ENCODE peak calls at places on chromosomes 1 and 21, in ten cellular contexts. I is B cell; B is upper lobe of right lung; M is choroid plexus epithelial cell; F is CD8-positive, alpha-beta T cell; X is DND-41; L is GM20000; E is fibroblast of pulmonary artery; J is PC-3; Z is H9. Y is an unnamed sample.

GRCh38 chr21:45103966-45104520 is 29.7 kb downstream of the ADARB1 start:
- DNase-seq in I (peak), B (no peak), M (no peak), F (no peak), X (no peak), L (no peak), E (no peak), J (no peak), Z (no peak), Y (no peak)

GRCh38 chr1:212825798-212826452 is 21.5 kb downstream of the SPATA45 start:
- DNase-seq in I (no peak), B (no peak), M (no peak), F (no peak), X (no peak), L (no peak), E (no peak), J (no peak), Z (peak), Y (no peak)

GRCh38 chr1:159879977-159880376 is 17.5 kb upstream of the VSIG8 start:
- DNase-seq in I (no peak), B (no peak), M (peak), F (no peak), X (no peak), L (no peak), E (peak), J (peak), Z (no peak), Y (no peak)

GRCh38 chr21:15775981-15776380 is 46.2 kb downstream of the USP25 start:
- DNase-seq in I (no peak), B (no peak), M (peak), F (no peak), X (no peak), L (no peak), E (peak), J (peak), Z (no peak), Y (no peak)

GRCh38 chr1:116166011-116166571 is 54.9 kb downstream of the MAB21L3 start:
- DNase-seq in I (no peak), B (no peak), M (no peak), F (no peak), X (no peak), L (no peak), E (no peak), J (no peak), Z (no peak), Y (no peak)

GRCh38 chr1:101291562-101292035 is 54.8 kb downstream of the S1PR1 start:
- DNase-seq in I (no peak), B (no peak), M (peak), F (peak), X (peak), L (peak), E (peak), J (peak), Z (no peak), Y (peak)

GRCh38 chr1:193355654-193356053 is 169.2 kb upstream of the B3GALT2 start:
- DNase-seq in I (no peak), B (no peak), M (no peak), F (no peak), X (no peak), L (no peak), E (no peak), J (no peak), Z (no peak), Y (no peak)

GRCh38 chr1:150257624-150258274 is at the start of gene CA14:
- DNase-seq in I (no peak), B (peak), M (peak), F (no peak), X (no peak), L (no peak), E (no peak), J (no peak), Z (peak), Y (no peak)

GRCh38 chr1:3948344-3948743 is 48.3 kb upstream of the C1orf174 start:
- DNase-seq in I (no peak), B (no peak), M (no peak), F (no peak), X (no peak), L (no peak), E (no peak), J (peak), Z (peak), Y (no peak)

GRCh38 chr21:18002393-18002792 is 183.2 kb upstream of the C21orf91 start:
- DNase-seq in I (no peak), B (no peak), M (no peak), F (no peak), X (no peak), L (no peak), E (no peak), J (no peak), Z (no peak), Y (no peak)

GRCh38 chr1:8649027-8649426 is 168.4 kb downstream of the RERE start:
- DNase-seq in I (no peak), B (no peak), M (no peak), F (no peak), X (no peak), L (peak), E (no peak), J (peak), Z (no peak), Y (peak)

GRCh38 chr1:66418021-66418420 is 115.9 kb upstream of the SGIP1 start:
- DNase-seq in I (no peak), B (no peak), M (no peak), F (no peak), X (no peak), L (no peak), E (no peak), J (no peak), Z (no peak), Y (no peak)

GRCh38 chr1:111402083-111402482 is 25.5 kb downstream of the OVGP1 start:
- DNase-seq in I (no peak), B (no peak), M (no peak), F (no peak), X (no peak), L (no peak), E (no peak), J (no peak), Z (no peak), Y (no peak)

GRCh38 chr1:24868016-24868875 is 61.8 kb downstream of the RUNX3 start:
- DNase-seq in I (no peak), B (no peak), M (no peak), F (no peak), X (no peak), L (no peak), E (no peak), J (no peak), Z (no peak), Y (no peak)

GRCh38 chr1:236860096-236860495 is 65.0 kb downstream of the MTR start:
- DNase-seq in I (no peak), B (no peak), M (no peak), F (no peak), X (no peak), L (no peak), E (no peak), J (no peak), Z (no peak), Y (no peak)

GRCh38 chr1:215720121-215720520 is 153.0 kb downstream of the KCTD3 start:
- DNase-seq in I (no peak), B (no peak), M (peak), F (no peak), X (no peak), L (no peak), E (peak), J (no peak), Z (no peak), Y (no peak)

GRCh38 chr21:43287111-43287973 is 118.5 kb downstream of the CRYAA start:
- DNase-seq in I (no peak), B (peak), M (peak), F (no peak), X (peak), L (no peak), E (no peak), J (peak), Z (no peak), Y (no peak)

GRCh38 chr1:161956097-161956496 is 67.6 kb downstream of the OLFML2B start:
- DNase-seq in I (no peak), B (no peak), M (no peak), F (no peak), X (no peak), L (no peak), E (peak), J (no peak), Z (no peak), Y (no peak)

GRCh38 chr1:116503535-116504307 is 67.1 kb downstream of the CD58 start:
- DNase-seq in I (peak), B (no peak), M (no peak), F (peak), X (peak), L (no peak), E (no peak), J (no peak), Z (no peak), Y (no peak)

GRCh38 chr1:187696092-187696491 is 867.3 kb downstream of the PLA2G4A start:
- DNase-seq in I (no peak), B (no peak), M (peak), F (no peak), X (no peak), L (no peak), E (no peak), J (peak), Z (no peak), Y (no peak)

GRCh38 chr1:184330884-184331283 is 55.9 kb upstream of the C1orf21 start:
- DNase-seq in I (no peak), B (no peak), M (no peak), F (no peak), X (no peak), L (no peak), E (no peak), J (no peak), Z (no peak), Y (no peak)

GRCh38 chr21:32604484-32604883 is 7.7 kb downstream of the CFAP298 start:
- DNase-seq in I (no peak), B (no peak), M (no peak), F (no peak), X (no peak), L (no peak), E (no peak), J (no peak), Z (peak), Y (no peak)

GRCh38 chr1:168728452-168729404 is at the start of gene DPT:
- DNase-seq in I (no peak), B (no peak), M (no peak), F (no peak), X (no peak), L (no peak), E (peak), J (no peak), Z (no peak), Y (no peak)

GRCh38 chr1:6612641-6613360 is 730 bp upstream of the PHF13 start:
- DNase-seq in I (no peak), B (peak), M (peak), F (no peak), X (no peak), L (no peak), E (peak), J (peak), Z (no peak), Y (peak)

GRCh38 chr1:45551684-45552083 is 1.1 kb downstream of the AKR1A1 start:
- DNase-seq in I (no peak), B (no peak), M (no peak), F (no peak), X (no peak), L (no peak), E (no peak), J (no peak), Z (no peak), Y (no peak)

GRCh38 chr1:58155418-58156123 is 391.0 kb downstream of the OMA1 start:
- DNase-seq in I (no peak), B (no peak), M (no peak), F (no peak), X (no peak), L (peak), E (peak), J (peak), Z (peak), Y (no peak)

GRCh38 chr1:81424056-81424455 is 376.7 kb upstream of the ADGRL2 start:
- DNase-seq in I (no peak), B (no peak), M (no peak), F (no peak), X (no peak), L (no peak), E (peak), J (no peak), Z (no peak), Y (no peak)

GRCh38 chr1:2314297-2314802 is 77.0 kb downstream of the MORN1 start:
- DNase-seq in I (peak), B (peak), M (peak), F (peak), X (no peak), L (no peak), E (peak), J (peak), Z (peak), Y (no peak)

GRCh38 chr1:45543599-45544417 is 6.8 kb upstream of the AKR1A1 start:
- DNase-seq in I (peak), B (peak), M (peak), F (peak), X (peak), L (peak), E (peak), J (no peak), Z (no peak), Y (peak)

GRCh38 chr1:221796700-221797099 is 54.8 kb upstream of the DUSP10 start:
- DNase-seq in I (no peak), B (no peak), M (no peak), F (no peak), X (no peak), L (no peak), E (no peak), J (no peak), Z (no peak), Y (no peak)

GRCh38 chr1:33661791-33662190 is 189.3 kb downstream of the ZSCAN20 start:
- DNase-seq in I (no peak), B (no peak), M (no peak), F (no peak), X (no peak), L (no peak), E (no peak), J (no peak), Z (no peak), Y (no peak)

GRCh38 chr1:63968663-63969460 is 195.0 kb downstream of the ROR1 start:
- DNase-seq in I (no peak), B (no peak), M (peak), F (no peak), X (no peak), L (no peak), E (peak), J (peak), Z (no peak), Y (no peak)

GRCh38 chr21:44846485-44847260 is 26.8 kb downstream of the PTTG1IP start:
- DNase-seq in I (peak), B (no peak), M (no peak), F (peak), X (no peak), L (peak), E (peak), J (peak), Z (no peak), Y (peak)

GRCh38 chr1:39164256-39164655 is 40.2 kb upstream of the MACF1 start:
- DNase-seq in I (no peak), B (no peak), M (no peak), F (no peak), X (no peak), L (no peak), E (no peak), J (no peak), Z (no peak), Y (no peak)

GRCh38 chr1:100141192-100141591 is 8.2 kb downstream of the TRMT13 start:
- DNase-seq in I (no peak), B (no peak), M (no peak), F (no peak), X (no peak), L (no peak), E (no peak), J (no peak), Z (no peak), Y (no peak)

DNA sequence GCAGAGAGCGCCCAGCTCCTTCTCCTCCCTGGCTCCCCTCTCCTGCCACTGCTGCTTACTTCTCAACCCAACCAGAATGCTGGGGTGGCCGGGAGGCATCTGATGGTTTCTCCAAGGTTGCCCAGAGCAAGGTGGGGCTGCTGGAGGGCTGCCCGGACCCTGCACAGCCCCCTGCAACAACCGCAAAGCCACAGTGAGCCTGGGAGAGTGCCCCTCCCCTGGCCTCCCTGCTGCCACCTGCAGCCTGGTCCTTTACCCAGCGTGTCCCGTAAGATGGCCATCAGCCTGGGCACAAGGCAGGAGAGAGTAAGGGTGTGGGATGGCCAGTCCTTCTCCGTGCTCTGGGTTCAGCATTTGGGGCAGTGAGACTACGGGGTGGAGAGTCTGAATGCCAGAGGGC is 17.0 kb downstream of the MX2 start:
- DNase-seq in I (no peak), B (no peak), M (no peak), F (no peak), X (no peak), L (no peak), E (no peak), J (no peak), Z (no peak), Y (no peak)
- TF ChIP-seq CTCF in I (no peak), B (no peak), M (no peak), F (no peak), X (no peak), L (no peak), E (no peak), J (peak), Z (peak), Y (no peak)

GRCh38 chr1:10401281-10401680 is 2.4 kb downstream of the PGD start:
- DNase-seq in I (no peak), B (no peak), M (peak), F (no peak), X (no peak), L (no peak), E (peak), J (no peak), Z (no peak), Y (no peak)

GRCh38 chr1:10398734-10399486 is at the start of gene PGD:
- DNase-seq in I (peak), B (peak), M (peak), F (peak), X (peak), L (peak), E (peak), J (peak), Z (peak), Y (peak)

GRCh38 chr1:10399487-10399917 is 638 bp downstream of the PGD start:
- DNase-seq in I (no peak), B (peak), M (peak), F (no peak), X (no peak), L (no peak), E (peak), J (no peak), Z (no peak), Y (no peak)

GRCh38 chr1:10398278-10398733 is 558 bp upstream of the PGD start:
- DNase-seq in I (no peak), B (no peak), M (peak), F (no peak), X (no peak), L (no peak), E (no peak), J (no peak), Z (no peak), Y (peak)

DNA sequence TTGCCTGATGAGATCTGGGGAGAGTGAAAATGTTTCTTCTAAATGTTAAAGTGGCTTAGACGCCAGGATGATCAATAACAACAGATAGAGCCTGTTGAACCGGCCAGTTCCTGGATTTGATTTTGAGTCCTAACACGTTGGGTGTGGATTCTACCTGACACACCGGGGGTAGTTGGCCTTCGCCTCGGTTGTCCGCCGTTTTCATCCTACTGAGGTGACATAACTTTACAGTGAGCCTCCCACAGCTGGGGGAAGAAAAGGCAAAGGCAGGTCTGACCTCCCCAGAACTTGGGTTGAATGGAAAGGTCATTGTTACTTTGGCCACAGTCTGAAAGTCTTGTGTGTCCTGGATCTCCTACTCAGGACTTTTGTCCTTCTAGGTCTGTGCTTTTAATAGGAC is 1.1 kb downstream of the PGD start:
- DNase-seq in I (no peak), B (no peak), M (no peak), F (no peak), X (no peak), L (no peak), E (no peak), J (no peak), Z (no peak), Y (no peak)
- TF ChIP-seq CTCF in I (no peak), B (no peak), M (no peak), F (no peak), X (no peak), L (no peak), E (no peak), J (no peak), Z (no peak), Y (no peak)

DNA sequence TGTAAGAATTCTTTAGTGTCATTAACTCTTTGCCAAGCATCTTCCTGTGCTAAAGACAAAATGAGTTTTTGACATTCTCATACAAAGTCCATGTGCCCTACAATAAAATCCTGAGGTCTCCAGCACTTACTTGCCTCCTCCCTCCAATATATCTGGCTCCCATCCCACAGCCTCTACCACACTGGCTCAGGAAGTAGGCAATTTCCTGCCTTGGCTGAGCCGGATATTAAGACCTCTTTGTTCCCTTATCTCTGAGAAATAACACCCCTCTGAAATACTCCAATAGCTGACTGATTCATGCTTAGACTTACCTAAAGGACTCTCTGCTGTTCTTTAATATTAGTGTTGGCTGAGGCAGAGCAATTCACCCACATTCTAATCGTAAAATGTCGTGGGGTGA is 37.6 kb upstream of the GORAB start:
- DNase-seq in I (no peak), B (no peak), M (peak), F (no peak), X (peak), L (no peak), E (peak), J (no peak), Z (no peak), Y (no peak)
- TF ChIP-seq CTCF in I (no peak), B (no peak), M (no peak), F (no peak), X (no peak), L (no peak), E (no peak), J (no peak), Z (no peak), Y (no peak)

GRCh38 chr1:107140703-107141490 is at the start of gene NTNG1:
- DNase-seq in I (peak), B (peak), M (no peak), F (peak), X (peak), L (peak), E (no peak), J (peak), Z (peak), Y (peak)
- TF ChIP-seq CTCF in I (no peak), B (no peak), M (no peak), F (no peak), X (no peak), L (no peak), E (no peak), J (no peak), Z (no peak), Y (no peak)

DNA sequence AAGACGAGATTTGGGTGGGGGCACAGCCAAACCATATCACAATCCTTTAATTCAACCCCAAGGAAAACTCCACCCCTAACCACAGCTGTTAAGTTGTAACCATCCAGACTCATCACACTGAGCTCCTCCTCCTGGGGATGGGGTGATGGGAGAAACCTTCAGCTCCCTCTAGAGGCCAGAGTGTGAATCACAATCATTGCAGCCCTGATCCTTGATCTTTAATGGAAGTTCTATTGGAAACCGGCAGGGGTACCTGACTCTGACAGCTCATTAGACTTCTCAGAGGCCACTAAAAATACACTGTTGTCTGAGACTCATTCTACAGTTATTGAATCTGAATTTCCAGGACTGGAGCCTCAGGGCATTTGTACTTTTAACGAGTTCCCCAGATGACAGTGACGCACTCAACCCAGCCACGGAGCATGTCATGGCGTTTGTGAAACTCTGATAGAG is 127.2 kb downstream of the IGSF21 start:
- DNase-seq in I (peak), B (no peak), M (peak), F (no peak), X (peak), L (peak), E (peak), J (peak), Z (peak), Y (peak)
- TF ChIP-seq CTCF in I (peak), B (peak), M (peak), F (no peak), X (peak), L (peak), E (peak), J (peak), Z (peak), Y (peak)